ENCODE peak calls at places on chromosome 1, in six cellular contexts. Y is stimulated activated CD4-positive, alpha-beta T cell treated with anti-CD3 and anti-CD28 coated beads, Interleukin-2, amount 100 ng/mL, for 48 hours; T is GM18507; C is KBM-7; S is adipocyte; M is NCI-H748 treated with DMSO at 0.1 percent for 48 hours. H is an unnamed sample.

GRCh38 chr1:100440075-100440809 is 87.9 kb downstream of the CDC14A start:
- DNase-seq in T (no peak), C (peak; percentile 71), Y (peak; percentile 59), M (no peak), S (no peak), H (no peak)

GRCh38 chr1:37989381-37989930 is 366 bp downstream of the SF3A3 start:
- DNase-seq in C (peak; percentile 68), S (peak; percentile 65), T (no peak), M (no peak), Y (no peak), H (no peak)

GRCh38 chr1:50426108-50426700 is 3.0 kb upstream of the DMRTA2 start:
- DNase-seq in Y (no peak), C (no peak), S (no peak), T (no peak), M (no peak), H (no peak)

GRCh38 chr1:94593611-94594010 is 52.1 kb upstream of the F3 start:
- DNase-seq in M (no peak), S (no peak), Y (no peak), C (no peak), T (no peak), H (no peak)

GRCh38 chr1:44422161-44422560 is 17.1 kb downstream of the RNF220 start:
- DNase-seq in C (peak; percentile 81), S (no peak), T (no peak), Y (no peak), M (no peak), H (no peak)

GRCh38 chr1:75310067-75310466 is 175.9 kb downstream of the LHX8 start:
- DNase-seq in C (no peak), T (no peak), S (peak; percentile 24), M (no peak), Y (no peak), H (no peak)

GRCh38 chr1:235818632-235819136 is 48.0 kb downstream of the LYST start:
- DNase-seq in T (no peak), Y (no peak), M (no peak), S (no peak), C (no peak), H (no peak)

GRCh38 chr1:158002630-158003408 is 9.4 kb downstream of the KIRREL1 start:
- DNase-seq in S (peak; percentile 68), Y (no peak), M (no peak), C (no peak), T (no peak), H (no peak)

GRCh38 chr1:228076796-228077430 is 5.6 kb upstream of the ARF1 start:
- DNase-seq in S (no peak), Y (no peak), T (no peak), C (no peak), M (no peak), H (no peak)

GRCh38 chr1:54965624-54966340 is 14.6 kb upstream of the TMEM61 start:
- DNase-seq in Y (no peak), C (peak; percentile 67), S (peak; percentile 34), T (peak; percentile 26), M (no peak), H (no peak)

GRCh38 chr1:1402081-1402900 is 3.2 kb upstream of the CCNL2 start:
- DNase-seq in M (no peak), S (peak; percentile 75), T (no peak), Y (peak; percentile 46), C (peak; percentile 75), H (no peak)

GRCh38 chr1:22627331-22627730 is 9.1 kb upstream of the C1QA start:
- DNase-seq in S (no peak), M (no peak), T (no peak), C (no peak), Y (no peak), H (no peak)

GRCh38 chr1:27612718-27613117 is 8.8 kb upstream of the AHDC1 start:
- DNase-seq in Y (no peak), M (no peak), C (no peak), S (no peak), T (no peak), H (no peak)

GRCh38 chr1:191696371-191696770 is 461.9 kb upstream of the RGS18 start:
- DNase-seq in S (no peak), T (no peak), C (no peak), Y (no peak), M (no peak), H (no peak)

GRCh38 chr1:51378871-51379270 is 48.5 kb upstream of the TTC39A start:
- DNase-seq in T (no peak), S (no peak), Y (no peak), M (no peak), C (no peak), H (no peak)

GRCh38 chr1:2112280-2112701 is 62.1 kb downstream of the PRKCZ start:
- DNase-seq in Y (no peak), M (no peak), S (no peak), T (no peak), C (no peak), H (peak; percentile 86)

GRCh38 chr1:23865543-23865930 is 2.6 kb downstream of the FUCA1 start:
- DNase-seq in S (peak; percentile 27), C (peak; percentile 77), T (no peak), Y (no peak), M (no peak), H (no peak)

GRCh38 chr1:62462370-62462769 is 25.5 kb downstream of the USP1 start:
- DNase-seq in S (no peak), Y (no peak), C (no peak), T (no peak), M (no peak), H (no peak)

GRCh38 chr1:154953611-154954038 is 2.3 kb downstream of the PBXIP1 start:
- DNase-seq in M (no peak), Y (no peak), C (no peak), T (no peak), S (no peak), H (no peak)

GRCh38 chr1:198024782-198025181 is 107.6 kb downstream of the LHX9 start:
- DNase-seq in M (no peak), C (no peak), S (no peak), T (no peak), Y (no peak), H (no peak)

GRCh38 chr1:205353612-205354011 is 3.1 kb downstream of the KLHDC8A start:
- DNase-seq in M (no peak), T (no peak), Y (no peak), C (no peak), S (no peak), H (no peak)

GRCh38 chr1:78170845-78171244 is 125.1 kb downstream of the GIPC2 start:
- DNase-seq in Y (no peak), T (no peak), M (no peak), C (no peak), S (peak; percentile 61), H (no peak)

GRCh38 chr1:105396001-105396400 is 1646.3 kb downstream of the AMY1C start:
- DNase-seq in C (no peak), M (no peak), Y (no peak), T (no peak), S (no peak), H (no peak)

GRCh38 chr1:87888456-87888855 is 559.8 kb downstream of the LMO4 start:
- DNase-seq in M (no peak), Y (no peak), C (no peak), T (no peak), S (no peak), H (no peak)

GRCh38 chr1:201882665-201883132 is 6.0 kb upstream of the SHISA4 start:
- DNase-seq in T (no peak), M (no peak), Y (no peak), S (peak; percentile 50), C (peak; percentile 85), H (no peak)

GRCh38 chr1:2492091-2492490 is 16.0 kb downstream of the PLCH2 start:
- DNase-seq in T (no peak), S (no peak), Y (no peak), C (no peak), M (no peak), H (no peak)

GRCh38 chr1:242057745-242058115 is 58.8 kb upstream of the MAP1LC3C start:
- DNase-seq in Y (no peak), C (no peak), M (no peak), S (no peak), T (no peak), H (no peak)

GRCh38 chr1:108814343-108815125 is 42.4 kb downstream of the AKNAD1 start:
- DNase-seq in M (no peak), S (peak; percentile 67), T (no peak), C (no peak), Y (no peak), H (no peak)

GRCh38 chr1:15579683-15580047 is 5.2 kb downstream of the AGMAT start:
- DNase-seq in C (no peak), Y (no peak), M (no peak), S (no peak), T (no peak), H (peak; percentile 46)

GRCh38 chr1:21024918-21025317 is 151.8 kb downstream of the EIF4G3 start:
- DNase-seq in Y (no peak), S (no peak), C (no peak), M (no peak), T (no peak), H (no peak)

GRCh38 chr1:28582248-28582615 is 9.8 kb upstream of the RAB42 start:
- DNase-seq in T (no peak), Y (no peak), M (no peak), S (peak; percentile 55), C (no peak), H (no peak)

GRCh38 chr1:237953238-237953637 is 62.5 kb upstream of the ZP4 start:
- DNase-seq in T (no peak), M (no peak), C (no peak), Y (no peak), S (no peak), H (no peak)

GRCh38 chr1:228416217-228416971 is at the start of gene TRIM17:
- DNase-seq in Y (peak; percentile 20), S (peak; percentile 50), M (no peak), T (no peak), C (no peak), H (no peak)

GRCh38 chr1:150479370-150479769 is 7.8 kb upstream of the TARS2 start:
- DNase-seq in M (no peak), C (no peak), Y (no peak), S (no peak), T (no peak), H (no peak)

GRCh38 chr1:232407120-232407519 is 222.8 kb downstream of the SIPA1L2 start:
- DNase-seq in Y (no peak), S (no peak), T (no peak), M (no peak), C (no peak), H (no peak)

GRCh38 chr1:157084720-157085119 is 14.9 kb downstream of the ETV3L start:
- DNase-seq in Y (no peak), S (no peak), C (no peak), M (no peak), T (no peak), H (no peak)

GRCh38 chr1:117628343-117628742 is 22.5 kb downstream of the TENT5C start:
- DNase-seq in Y (no peak), S (no peak), C (no peak), T (no peak), M (no peak), H (no peak)

GRCh38 chr1:13809461-13810159 is 109.6 kb downstream of the PRDM2 start:
- DNase-seq in C (no peak), T (no peak), S (no peak), M (no peak), Y (no peak), H (no peak)

GRCh38 chr1:21685944-21686678 is 17.0 kb upstream of the RAP1GAP start:
- DNase-seq in Y (no peak), S (no peak), C (no peak), M (no peak), T (no peak), H (no peak)